ENCODE peak calls at places on chromosomes 3 and 15, in four cellular contexts. One of them, this sample, is unnamed.

GRCh38 chr15:63091679-63092078 is 30.0 kb upstream of the LACTB start:
- DNase-seq in GM13976: no peak
- DNase-seq in endothelial cell: no peak
- DNase-seq in heart right ventricle: no peak
- DNase-seq in this sample: no peak

GRCh38 chr15:51380999-51381806 is 39.7 kb downstream of the GLDN start:
- DNase-seq in GM13976: peak
- DNase-seq in endothelial cell: peak
- DNase-seq in heart right ventricle: peak
- DNase-seq in this sample: peak

GRCh38 chr3:170506556-170506955 is 79.3 kb downstream of the SLC7A14 start:
- DNase-seq in GM13976: no peak
- DNase-seq in endothelial cell: no peak
- DNase-seq in heart right ventricle: no peak
- DNase-seq in this sample: no peak

GRCh38 chr3:143187132-143187531 is 67.6 kb downstream of the CHST2 start:
- DNase-seq in GM13976: no peak
- DNase-seq in endothelial cell: no peak
- DNase-seq in heart right ventricle: no peak
- DNase-seq in this sample: no peak

GRCh38 chr3:121969631-121970030 is 52.4 kb downstream of the ILDR1 start:
- DNase-seq in GM13976: no peak
- DNase-seq in endothelial cell: no peak
- DNase-seq in heart right ventricle: no peak
- DNase-seq in this sample: no peak

GRCh38 chr3:98966862-98967554 is 65.5 kb upstream of the DCBLD2 start:
- DNase-seq in GM13976: no peak
- DNase-seq in endothelial cell: no peak
- DNase-seq in heart right ventricle: no peak
- DNase-seq in this sample: no peak

GRCh38 chr3:42387802-42388651 is 22.4 kb downstream of the LYZL4 start:
- DNase-seq in GM13976: no peak
- DNase-seq in endothelial cell: no peak
- DNase-seq in heart right ventricle: no peak
- DNase-seq in this sample: no peak

GRCh38 chr15:85335193-85335939 is 45.0 kb upstream of the AKAP13 start:
- DNase-seq in GM13976: no peak
- DNase-seq in endothelial cell: peak
- DNase-seq in heart right ventricle: no peak
- DNase-seq in this sample: no peak

GRCh38 chr3:40877651-40878463 is 321.4 kb upstream of the CTNNB1 start:
- DNase-seq in GM13976: no peak
- DNase-seq in endothelial cell: no peak
- DNase-seq in heart right ventricle: peak
- DNase-seq in this sample: peak

GRCh38 chr3:8848696-8849131 is 79.3 kb upstream of the OXTR start:
- DNase-seq in GM13976: no peak
- DNase-seq in endothelial cell: no peak
- DNase-seq in heart right ventricle: no peak
- DNase-seq in this sample: no peak

GRCh38 chr3:141063831-141064230 is 12.7 kb downstream of the SPSB4 start:
- DNase-seq in GM13976: no peak
- DNase-seq in endothelial cell: no peak
- DNase-seq in heart right ventricle: no peak
- DNase-seq in this sample: no peak

GRCh38 chr3:29282431-29283296 is 1.8 kb downstream of the RBMS3 start:
- DNase-seq in GM13976: no peak
- DNase-seq in endothelial cell: no peak
- DNase-seq in heart right ventricle: no peak
- DNase-seq in this sample: no peak

GRCh38 chr3:29279276-29279675 is 1.6 kb upstream of the RBMS3 start:
- DNase-seq in GM13976: no peak
- DNase-seq in endothelial cell: no peak
- DNase-seq in heart right ventricle: no peak
- DNase-seq in this sample: no peak

GRCh38 chr3:29281265-29282228 is 676 bp downstream of the RBMS3 start:
- DNase-seq in GM13976: peak
- DNase-seq in endothelial cell: peak
- DNase-seq in heart right ventricle: peak
- DNase-seq in this sample: no peak

GRCh38 chr3:29279830-29280229 is 1.0 kb upstream of the RBMS3 start:
- DNase-seq in GM13976: no peak
- DNase-seq in endothelial cell: no peak
- DNase-seq in heart right ventricle: no peak
- DNase-seq in this sample: no peak

GRCh38 chr3:29280675-29281264 is at the start of gene RBMS3:
- DNase-seq in GM13976: peak
- DNase-seq in endothelial cell: peak
- DNase-seq in heart right ventricle: peak
- DNase-seq in this sample: peak
- TF ChIP-seq CTCF in GM13976: no peak
- TF ChIP-seq CTCF in endothelial cell: no peak
- TF ChIP-seq CTCF in heart right ventricle: peak
- TF ChIP-seq CTCF in this sample: peak

GRCh38 chr3:156135921-156136655 is 15.7 kb downstream of the KCNAB1 start:
- DNase-seq in GM13976: no peak
- DNase-seq in endothelial cell: no peak
- DNase-seq in heart right ventricle: no peak
- DNase-seq in this sample: no peak
- TF ChIP-seq CTCF in GM13976: peak
- TF ChIP-seq CTCF in endothelial cell: peak
- TF ChIP-seq CTCF in heart right ventricle: no peak
- TF ChIP-seq CTCF in this sample: no peak

DNA sequence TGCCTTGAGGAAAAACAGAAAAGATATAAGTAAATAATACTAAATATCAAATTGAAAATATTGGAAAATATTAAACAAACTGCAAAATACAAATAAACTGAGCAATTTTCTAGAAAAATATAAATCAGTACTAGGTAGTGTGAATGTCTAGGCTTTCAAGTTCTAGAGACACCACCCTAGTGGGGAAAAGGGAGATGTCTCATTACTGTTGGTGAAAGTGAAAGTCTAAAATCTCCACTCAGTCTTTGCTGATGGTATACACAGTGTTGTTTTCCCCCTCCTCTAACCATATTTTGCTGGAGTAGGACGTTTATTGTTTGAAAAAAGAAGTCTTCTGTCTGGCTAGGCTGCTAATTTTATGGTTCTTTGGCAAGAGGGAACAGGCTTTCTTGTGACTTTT is 1368.9 kb downstream of the OTOL1 start:
- DNase-seq in GM13976: peak
- DNase-seq in endothelial cell: no peak
- DNase-seq in heart right ventricle: no peak
- DNase-seq in this sample: no peak
- TF ChIP-seq CTCF in GM13976: no peak
- TF ChIP-seq CTCF in endothelial cell: no peak
- TF ChIP-seq CTCF in heart right ventricle: no peak
- TF ChIP-seq CTCF in this sample: no peak

GRCh38 chr3:156382458-156383346 is 172.2 kb downstream of the SSR3 start:
- DNase-seq in GM13976: peak
- DNase-seq in endothelial cell: peak
- DNase-seq in heart right ventricle: no peak
- DNase-seq in this sample: no peak
- TF ChIP-seq CTCF in GM13976: peak
- TF ChIP-seq CTCF in endothelial cell: peak
- TF ChIP-seq CTCF in heart right ventricle: no peak
- TF ChIP-seq CTCF in this sample: peak

DNA sequence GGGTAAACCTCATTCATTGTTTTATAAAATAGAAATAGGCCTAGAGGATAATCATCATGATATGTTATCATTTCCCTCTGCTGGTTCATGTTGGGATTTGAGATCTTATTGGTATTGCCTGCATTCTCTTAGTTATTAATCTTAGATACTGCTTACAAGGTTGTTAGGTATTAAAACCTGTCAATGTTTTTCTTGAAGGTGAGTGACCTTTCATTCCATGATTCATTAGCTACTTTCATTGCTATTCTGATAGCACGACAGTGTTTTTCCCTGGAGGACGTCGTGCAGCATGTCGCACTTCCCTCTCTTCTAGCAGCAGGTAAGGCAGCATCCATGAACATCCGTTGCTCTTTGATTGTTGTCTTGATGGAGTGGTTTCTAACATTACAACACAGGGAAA is 17.1 kb downstream of the P2RY12 start:
- DNase-seq in GM13976: no peak
- DNase-seq in endothelial cell: no peak
- DNase-seq in heart right ventricle: no peak
- DNase-seq in this sample: no peak
- TF ChIP-seq CTCF in GM13976: no peak
- TF ChIP-seq CTCF in endothelial cell: no peak
- TF ChIP-seq CTCF in heart right ventricle: no peak
- TF ChIP-seq CTCF in this sample: no peak

GRCh38 chr15:39153058-39153457 is 427.8 kb upstream of the THBS1 start:
- DNase-seq in GM13976: no peak
- DNase-seq in endothelial cell: no peak
- DNase-seq in heart right ventricle: no peak
- DNase-seq in this sample: no peak

GRCh38 chr15:39154776-39155175 is 426.1 kb upstream of the THBS1 start:
- DNase-seq in GM13976: no peak
- DNase-seq in endothelial cell: no peak
- DNase-seq in heart right ventricle: no peak
- DNase-seq in this sample: no peak

GRCh38 chr15:39153718-39154117 is 427.2 kb upstream of the THBS1 start:
- DNase-seq in GM13976: no peak
- DNase-seq in endothelial cell: no peak
- DNase-seq in heart right ventricle: no peak
- DNase-seq in this sample: no peak

GRCh38 chr15:39156166-39156565 is 424.7 kb upstream of the THBS1 start:
- DNase-seq in GM13976: no peak
- DNase-seq in endothelial cell: no peak
- DNase-seq in heart right ventricle: peak
- DNase-seq in this sample: no peak

DNA sequence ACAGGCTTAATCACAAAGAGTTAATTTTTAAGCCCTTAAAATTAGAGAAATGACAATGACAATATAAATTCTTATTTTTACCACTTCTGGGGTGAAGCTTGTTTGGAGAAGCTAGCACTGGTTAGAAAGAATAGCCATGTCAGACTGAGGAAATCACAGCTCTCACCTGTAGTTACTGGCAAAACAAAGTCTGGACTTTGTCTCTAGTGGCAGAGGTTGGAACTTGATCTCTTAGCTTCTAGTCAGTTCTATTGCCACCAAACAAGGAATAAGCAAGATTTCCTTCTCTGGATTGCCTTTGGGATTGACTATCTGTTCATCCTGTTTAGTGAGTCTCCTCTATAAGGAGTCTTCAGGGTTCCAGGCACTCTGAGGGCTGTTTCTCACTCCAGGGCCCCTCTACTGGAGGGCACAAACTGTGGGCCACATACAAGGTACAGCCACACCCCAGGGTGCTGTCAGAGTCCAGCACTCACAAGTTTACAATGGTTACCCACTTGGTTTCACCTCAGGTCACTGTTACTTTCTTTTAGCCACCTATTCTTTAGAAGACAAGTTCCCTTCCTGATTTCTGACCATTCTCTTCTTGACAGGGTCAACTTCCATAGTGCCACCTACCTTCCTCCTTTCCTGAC is 426.6 kb upstream of the THBS1 start:
- DNase-seq in GM13976: no peak
- DNase-seq in endothelial cell: no peak
- DNase-seq in heart right ventricle: no peak
- DNase-seq in this sample: no peak
- TF ChIP-seq CTCF in GM13976: no peak
- TF ChIP-seq CTCF in endothelial cell: peak
- TF ChIP-seq CTCF in heart right ventricle: no peak
- TF ChIP-seq CTCF in this sample: no peak

GRCh38 chr3:57335273-57335938 is 42.9 kb upstream of the ASB14 start:
- DNase-seq in GM13976: no peak
- DNase-seq in endothelial cell: no peak
- DNase-seq in heart right ventricle: no peak
- DNase-seq in this sample: no peak

GRCh38 chr3:57331078-57331477 is 38.6 kb upstream of the ASB14 start:
- DNase-seq in GM13976: no peak
- DNase-seq in endothelial cell: no peak
- DNase-seq in heart right ventricle: no peak
- DNase-seq in this sample: no peak
- TF ChIP-seq CTCF in GM13976: no peak
- TF ChIP-seq CTCF in endothelial cell: no peak
- TF ChIP-seq CTCF in heart right ventricle: no peak
- TF ChIP-seq CTCF in this sample: no peak